ENCODE peak calls at places on chromosomes 11 and 22, in eight cellular contexts. H is EH, N is glutamatergic neuron, W is KG1, L is NCI-H2029 treated with DMSO at 0.1 percent for 48 hours, K is caudate nucleus, J is fibroblast of mammary gland, I is Calu3. T is an unnamed sample.

GRCh38 chr22:39306456-39307361 is 12.7 kb downstream of the RPL3 start:
- DNase-seq in H (peak), N (no peak), W (no peak), L (no peak), K (no peak), J (no peak), I (peak), T (no peak)

GRCh38 chr22:29917052-29917902 is 34.3 kb downstream of the MTMR3 start:
- DNase-seq in H (no peak), N (no peak), W (no peak), L (no peak), K (no peak), J (peak), I (no peak), T (no peak)

GRCh38 chr22:50706481-50707125 is 31.4 kb upstream of the ACR start:
- DNase-seq in H (no peak), N (peak), W (no peak), L (no peak), K (no peak), J (no peak), I (no peak), T (no peak)

GRCh38 chr11:74138021-74138420 is 32.8 kb downstream of the C2CD3 start:
- DNase-seq in H (peak), N (no peak), W (no peak), L (no peak), K (no peak), J (no peak), I (no peak), T (no peak)

GRCh38 chr11:119081682-119082081 is 3.0 kb upstream of the HMBS start:
- DNase-seq in H (no peak), N (no peak), W (no peak), L (no peak), K (peak), J (no peak), I (no peak), T (no peak)

GRCh38 chr11:108916290-108916689 is 251.4 kb downstream of the DDX10 start:
- DNase-seq in H (peak), N (no peak), W (no peak), L (no peak), K (no peak), J (no peak), I (no peak), T (no peak)

GRCh38 chr11:1841511-1842148 is 2.8 kb downstream of the TNNI2 start:
- DNase-seq in H (no peak), N (no peak), W (no peak), L (no peak), K (no peak), J (no peak), I (no peak), T (no peak)

GRCh38 chr11:38718049-38718448 is 2120.0 kb upstream of the RAG2 start:
- DNase-seq in H (no peak), N (no peak), W (no peak), L (no peak), K (no peak), J (no peak), I (no peak), T (no peak)

GRCh38 chr11:94175545-94175944 is 46.9 kb downstream of the PANX1 start:
- DNase-seq in H (peak), N (no peak), W (no peak), L (no peak), K (no peak), J (peak), I (no peak), T (no peak)

GRCh38 chr11:11155962-11156815 is 196.9 kb downstream of the CSNK2A3 start:
- DNase-seq in H (no peak), N (peak), W (no peak), L (no peak), K (no peak), J (no peak), I (peak), T (peak)

GRCh38 chr11:68314886-68315580 is 2.6 kb downstream of the LRP5 start:
- DNase-seq in H (peak), N (no peak), W (no peak), L (no peak), K (no peak), J (no peak), I (peak), T (no peak)

GRCh38 chr11:26820739-26821138 is 98.9 kb upstream of the SLC5A12 start:
- DNase-seq in H (peak), N (no peak), W (no peak), L (no peak), K (no peak), J (peak), I (no peak), T (no peak)